ENCODE peak calls at places on chromosome 9, in four cellular contexts. K is lower lobe of right lung, A is AG04449, T is pancreas. M is an unnamed sample.

GRCh38 chr9:37486616-37487544 is 1.1 kb downstream of the POLR1E start:
- DNase-seq in T (no peak), A (peak; percentile 87), K (no peak), M (peak; percentile 70)

GRCh38 chr9:108834959-108835696 is 20.7 kb downstream of the ACTL7B start:
- DNase-seq in K (no peak), A (no peak), T (no peak), M (peak; percentile 75)

GRCh38 chr9:36327903-36328302 is 69.7 kb upstream of the GNE start:
- DNase-seq in A (no peak), K (no peak), T (no peak), M (peak; percentile 40)

GRCh38 chr9:101432171-101432570 is 3.4 kb downstream of the ALDOB start:
- DNase-seq in A (no peak), K (no peak), T (no peak), M (no peak)

GRCh38 chr9:87714819-87715218 is 11.1 kb upstream of the CTSL start:
- DNase-seq in K (no peak), T (peak; percentile 75), A (peak; percentile 62), M (peak; percentile 63)

GRCh38 chr9:77770340-77770739 is 122.2 kb upstream of the GNA14 start:
- DNase-seq in K (no peak), T (no peak), A (no peak), M (no peak)

GRCh38 chr9:115391166-115391825 is 273.3 kb upstream of the TNC start:
- DNase-seq in T (no peak), K (no peak), A (no peak), M (no peak)

GRCh38 chr9:18799420-18799819 is 233.6 kb downstream of the SAXO1 start:
- DNase-seq in K (no peak), A (no peak), T (no peak), M (no peak)

GRCh38 chr9:35714579-35715252 is 17.3 kb downstream of the TLN1 start:
- DNase-seq in A (no peak), T (no peak), K (no peak), M (no peak)

GRCh38 chr9:80931163-80931562 is 758.2 kb downstream of the TLE1 start:
- DNase-seq in A (no peak), T (no peak), K (no peak), M (no peak)

GRCh38 chr9:23826120-23826629 is at the start of gene ELAVL2:
- DNase-seq in K (peak; percentile 83), A (peak; percentile 64), T (peak; percentile 93), M (peak; percentile 100)

GRCh38 chr9:123003467-123003866 is 30.0 kb upstream of the GPR21 start:
- DNase-seq in K (no peak), T (no peak), A (no peak), M (no peak)

GRCh38 chr9:113380869-113381378 is 4.1 kb upstream of the HDHD3 start:
- DNase-seq in A (no peak), T (no peak), K (no peak), M (no peak)

GRCh38 chr9:73162987-73163763 is 11.5 kb downstream of the ANXA1 start:
- DNase-seq in T (no peak), K (no peak), A (no peak), M (peak; percentile 64)

GRCh38 chr9:116447914-116448313 is 239.2 kb upstream of the TRIM32 start:
- DNase-seq in A (no peak), K (no peak), T (no peak), M (no peak)

GRCh38 chr9:81474125-81474524 is 215.2 kb downstream of the TLE1 start:
- DNase-seq in T (no peak), K (no peak), A (no peak), M (no peak)

GRCh38 chr9:4811824-4812223 is 19.1 kb downstream of the RCL1 start:
- DNase-seq in K (no peak), A (no peak), T (no peak), M (no peak)

GRCh38 chr9:81264516-81264915 is 424.8 kb downstream of the TLE1 start:
- DNase-seq in A (no peak), T (no peak), K (no peak), M (no peak)

GRCh38 chr9:23750808-23751207 is 75.2 kb downstream of the ELAVL2 start:
- DNase-seq in A (no peak), T (no peak), K (no peak), M (no peak)

GRCh38 chr9:116928884-116929283 is 241.8 kb downstream of the TRIM32 start:
- DNase-seq in A (no peak), K (no peak), T (no peak), M (peak; percentile 25)

GRCh38 chr9:94879230-94879629 is 152.7 kb downstream of the AOPEP start:
- DNase-seq in T (no peak), K (no peak), A (no peak), M (no peak)

GRCh38 chr9:78115073-78115472 is 83.5 kb upstream of the GNAQ start:
- DNase-seq in K (no peak), A (no peak), T (no peak), M (no peak)

GRCh38 chr9:123358181-123358894 is 2.3 kb downstream of the CRB2 start:
- DNase-seq in T (no peak), A (no peak), K (no peak), M (no peak)

GRCh38 chr9:91778031-91778430 is 172.0 kb downstream of the ROR2 start:
- DNase-seq in T (no peak), K (no peak), A (no peak), M (no peak)

GRCh38 chr9:126702501-126703329 is 89.0 kb downstream of the LMX1B start:
- DNase-seq in A (no peak), K (peak; percentile 44), T (no peak), M (no peak)

GRCh38 chr9:19699757-19700156 is 89.1 kb downstream of the SLC24A2 start:
- DNase-seq in A (no peak), K (no peak), T (no peak), M (no peak)

GRCh38 chr9:26789959-26790358 is 102.6 kb downstream of the CAAP1 start:
- DNase-seq in A (no peak), T (no peak), K (no peak), M (peak; percentile 37)

GRCh38 chr9:127697575-127697974 is 9.2 kb upstream of the CFAP157 start:
- DNase-seq in A (no peak), K (no peak), T (no peak), M (no peak)

GRCh38 chr9:35518212-35518917 is 28.5 kb downstream of the RUSC2 start:
- DNase-seq in K (no peak), A (peak; percentile 81), T (peak; percentile 70), M (peak; percentile 86)

GRCh38 chr9:126805546-126806262 is 864 bp downstream of the ZBTB43 start:
- DNase-seq in K (peak; percentile 74), A (no peak), T (peak; percentile 56), M (peak; percentile 85)

GRCh38 chr9:137245450-137246421 is 4.6 kb downstream of the TUBB4B start:
- DNase-seq in T (no peak), K (no peak), A (no peak), M (no peak)

GRCh38 chr9:121277026-121277425 is 9.1 kb downstream of the GSN start:
- DNase-seq in K (no peak), A (no peak), T (no peak), M (no peak)

GRCh38 chr9:677461-678097 is 163.9 kb upstream of the DMRT1 start:
- DNase-seq in T (no peak), A (no peak), K (no peak), M (no peak)

GRCh38 chr9:128245293-128246151 is 30.3 kb downstream of the GOLGA2 start:
- DNase-seq in T (no peak), A (no peak), K (no peak), M (no peak)

DNA sequence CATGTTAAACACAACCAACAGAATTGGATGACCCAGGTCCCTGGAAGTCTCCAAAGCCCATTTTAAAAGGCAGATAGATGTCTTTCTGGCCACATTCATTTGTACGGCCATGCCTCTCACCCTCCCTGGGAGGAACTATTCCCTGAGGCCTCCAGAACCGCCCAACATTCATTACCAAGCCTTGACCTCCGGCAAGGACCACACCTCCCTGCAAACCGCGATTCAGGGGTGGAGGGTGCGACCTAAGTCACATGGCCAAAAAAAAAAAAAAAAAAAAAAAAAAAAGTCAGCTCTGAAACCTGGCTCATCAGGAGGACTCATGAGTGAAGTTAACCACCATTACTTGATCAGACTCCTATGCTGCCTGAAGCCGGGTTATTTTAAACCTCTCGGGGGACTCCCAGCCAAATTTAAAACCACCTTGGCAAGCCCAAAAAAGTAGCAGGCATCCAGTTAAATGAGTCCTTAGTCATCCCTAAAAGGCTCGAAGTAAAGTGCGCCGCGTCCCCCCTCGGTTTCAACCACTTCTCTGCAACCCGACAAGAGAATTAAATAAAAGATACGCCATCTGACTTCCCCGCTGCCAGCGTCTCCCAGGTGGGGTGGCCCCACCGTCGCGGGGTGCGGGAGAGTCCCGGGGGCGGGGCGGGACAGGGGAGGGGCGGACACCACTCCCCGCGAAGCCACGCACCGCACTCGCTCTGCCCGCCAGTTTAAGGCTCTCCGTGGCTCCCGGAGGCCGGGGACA is 2.4 kb downstream of the KLF9 start:
- DNase-seq in A (no peak), K (peak; percentile 85), T (peak; percentile 79), M (peak; percentile 84)
- H3K4me3 ChIP-seq in A (peak overlapping the region; percentile 91), K (peak overlapping the region; percentile 75), T (peak overlapping the region; percentile 97), M (peak overlapping the region; percentile 44)

GRCh38 chr9:129337287-129338140 is 159.5 kb upstream of the IER5L start:
- DNase-seq in K (no peak), A (no peak), T (no peak), M (no peak)

GRCh38 chr9:129336130-129336528 is 158.1 kb upstream of the IER5L start:
- DNase-seq in A (no peak), K (no peak), T (no peak), M (peak; percentile 60)

GRCh38 chr9:129334744-129335080 is 156.7 kb upstream of the IER5L start:
- DNase-seq in A (no peak), K (no peak), T (no peak), M (no peak)

GRCh38 chr9:129335456-129336129 is 157.5 kb upstream of the IER5L start:
- DNase-seq in K (no peak), A (no peak), T (peak; percentile 45), M (peak; percentile 14)

GRCh38 chr9:129336601-129337286 is 158.7 kb upstream of the IER5L start:
- DNase-seq in K (peak; percentile 64), A (peak; percentile 23), T (no peak), M (peak; percentile 19)
- H3K4me3 ChIP-seq in K (peak overlapping the region; percentile 52), A (peak overlapping the region; percentile 23), T (peak overlapping the region; percentile 20), M (peak overlapping the region; percentile 19)

GRCh38 chr9:99237356-99237755 is 15.3 kb downstream of the SEC61B start:
- DNase-seq in T (peak; percentile 69), K (no peak), A (no peak), M (no peak)
- H3K4me3 ChIP-seq in T (no peak overlapping the region), K (no peak overlapping the region), A (no peak overlapping the region), M (no peak overlapping the region)

GRCh38 chr9:14315754-14316573 is 2.0 kb upstream of the NFIB start:
- DNase-seq in A (no peak), K (peak; percentile 48), T (peak; percentile 37), M (no peak)

GRCh38 chr9:14316574-14317304 is 2.8 kb upstream of the NFIB start:
- DNase-seq in K (no peak), T (no peak), A (no peak), M (no peak)

GRCh38 chr9:14313951-14314423 is at the start of gene NFIB:
- DNase-seq in A (no peak), K (peak; percentile 60), T (peak; percentile 74), M (peak; percentile 49)

GRCh38 chr9:14314424-14314928 is 535 bp upstream of the NFIB start:
- DNase-seq in T (peak; percentile 72), K (peak; percentile 77), A (no peak), M (peak; percentile 94)

GRCh38 chr9:14314929-14315753 is 1.2 kb upstream of the NFIB start:
- DNase-seq in A (no peak), K (peak; percentile 93), T (peak; percentile 94), M (peak; percentile 85)
- H3K4me3 ChIP-seq in A (peak overlapping the region; percentile 55), K (peak overlapping the region; percentile 71), T (peak overlapping the region; percentile 75), M (peak overlapping the region; percentile 70)

GRCh38 chr9:111873901-111874300 is 22.7 kb upstream of the UGCG start:
- DNase-seq in T (no peak), K (no peak), A (no peak), M (no peak)
- H3K4me3 ChIP-seq in T (no peak overlapping the region), K (no peak overlapping the region), A (no peak overlapping the region), M (no peak overlapping the region)